ENCODE peak calls at places on chromosomes 16 and 17, in eight cellular contexts. Y is NB4, U is ascending aorta, N is IMR-90, T is omental fat pad, W is fibroblast of mammary gland, O is HCT116, P is body of pancreas. C is an unnamed sample.

GRCh38 chr16:6375471-6376075 is 957.1 kb upstream of the RBFOX1 start:
- DNase-seq in Y (no peak), U (no peak), N (no peak), T (no peak), W (no peak), O (no peak), P (no peak), C (no peak)

GRCh38 chr16:30786936-30787612 is at the start of gene ZNF629:
- DNase-seq in Y (peak), U (peak), N (peak), T (peak), W (peak), O (peak), P (peak), C (peak)

GRCh38 chr17:73293480-73293911 is 18.3 kb downstream of the CDC42EP4 start:
- DNase-seq in Y (peak), U (peak), N (peak), T (no peak), W (peak), O (peak), P (peak), C (peak)

GRCh38 chr17:78159575-78160158 is 8.7 kb upstream of the SYNGR2 start:
- DNase-seq in Y (peak), U (no peak), N (peak), T (no peak), W (peak), O (no peak), P (no peak), C (peak)

GRCh38 chr16:56195151-56195550 is 3.9 kb downstream of the GNAO1 start:
- DNase-seq in Y (no peak), U (no peak), N (no peak), T (no peak), W (no peak), O (no peak), P (no peak), C (peak)

GRCh38 chr17:48068491-48068961 is 20.4 kb downstream of the NFE2L1 start:
- DNase-seq in Y (peak), U (no peak), N (peak), T (no peak), W (peak), O (no peak), P (no peak), C (no peak)

GRCh38 chr17:80345321-80345720 is 69.6 kb upstream of the ENDOV start:
- DNase-seq in Y (no peak), U (no peak), N (no peak), T (no peak), W (no peak), O (no peak), P (no peak), C (no peak)

GRCh38 chr17:79420318-79421243 is 190.3 kb downstream of the RBFOX3 start:
- DNase-seq in Y (peak), U (no peak), N (no peak), T (no peak), W (peak), O (peak), P (no peak), C (peak)

GRCh38 chr16:88700322-88700635 is 5.9 kb downstream of the RNF166 start:
- DNase-seq in Y (no peak), U (no peak), N (no peak), T (no peak), W (no peak), O (no peak), P (no peak), C (no peak)

GRCh38 chr16:57534881-57535658 is 1.3 kb downstream of the CCDC102A start:
- DNase-seq in Y (no peak), U (peak), N (no peak), T (peak), W (no peak), O (no peak), P (peak), C (no peak)

GRCh38 chr17:15431201-15431600 is 36.2 kb downstream of the CDRT4 start:
- DNase-seq in Y (no peak), U (no peak), N (no peak), T (no peak), W (peak), O (no peak), P (no peak), C (no peak)

GRCh38 chr17:81685108-81685507 is 1.3 kb downstream of the HGS start:
- DNase-seq in Y (peak), U (no peak), N (peak), T (no peak), W (peak), O (no peak), P (no peak), C (peak)

GRCh38 chr16:4625617-4626159 is 1.1 kb downstream of the MGRN1 start:
- DNase-seq in Y (no peak), U (no peak), N (no peak), T (no peak), W (no peak), O (no peak), P (peak), C (no peak)

GRCh38 chr17:3683054-3683511 is 12.9 kb downstream of the P2RX5 start:
- DNase-seq in Y (peak), U (no peak), N (no peak), T (no peak), W (peak), O (peak), P (peak), C (peak)

GRCh38 chr17:68805609-68806008 is 149.6 kb downstream of the ABCA8 start:
- DNase-seq in Y (no peak), U (no peak), N (no peak), T (no peak), W (no peak), O (no peak), P (no peak), C (no peak)

GRCh38 chr17:50534222-50534978 is 1.9 kb downstream of the EPN3 start:
- DNase-seq in Y (no peak), U (no peak), N (no peak), T (no peak), W (peak), O (peak), P (peak), C (peak)

GRCh38 chr17:14303343-14304221 is 2.7 kb downstream of the HS3ST3B1 start:
- DNase-seq in Y (no peak), U (no peak), N (no peak), T (no peak), W (no peak), O (no peak), P (no peak), C (no peak)

GRCh38 chr16:85695196-85696128 is 6.7 kb upstream of the GINS2 start:
- DNase-seq in Y (no peak), U (no peak), N (no peak), T (no peak), W (no peak), O (no peak), P (no peak), C (no peak)

GRCh38 chr16:60414617-60415016 is 1621.6 kb downstream of the CDH8 start:
- DNase-seq in Y (no peak), U (no peak), N (no peak), T (no peak), W (no peak), O (no peak), P (no peak), C (no peak)

GRCh38 chr16:68707341-68708152 is 29.5 kb upstream of the CDH1 start:
- DNase-seq in Y (peak), U (no peak), N (no peak), T (no peak), W (no peak), O (peak), P (peak), C (peak)

GRCh38 chr17:61384384-61385090 is 15.1 kb upstream of the TBX2 start:
- DNase-seq in Y (no peak), U (no peak), N (no peak), T (no peak), W (no peak), O (no peak), P (no peak), C (no peak)

GRCh38 chr16:84614075-84614474 is 3.8 kb downstream of the COTL1 start:
- DNase-seq in Y (no peak), U (no peak), N (peak), T (no peak), W (peak), O (no peak), P (no peak), C (no peak)

GRCh38 chr17:67258836-67259468 is 14.0 kb upstream of the HELZ start:
- DNase-seq in Y (peak), U (peak), N (no peak), T (no peak), W (no peak), O (no peak), P (no peak), C (no peak)

GRCh38 chr17:80886641-80887573 is 104.7 kb upstream of the CHMP6 start:
- DNase-seq in Y (no peak), U (no peak), N (no peak), T (no peak), W (no peak), O (no peak), P (no peak), C (no peak)

GRCh38 chr16:24151482-24151939 is 104.6 kb upstream of the CACNG3 start:
- DNase-seq in Y (no peak), U (no peak), N (peak), T (no peak), W (no peak), O (no peak), P (no peak), C (no peak)

GRCh38 chr17:48451489-48451888 is 21.5 kb upstream of the SKAP1 start:
- DNase-seq in Y (no peak), U (no peak), N (no peak), T (no peak), W (no peak), O (no peak), P (no peak), C (no peak)

GRCh38 chr16:15993946-15994665 is 44.7 kb downstream of the ABCC1 start:
- DNase-seq in Y (no peak), U (peak), N (peak), T (no peak), W (peak), O (no peak), P (no peak), C (peak)

GRCh38 chr16:31487720-31488629 is 5.1 kb downstream of the SLC5A2 start:
- DNase-seq in Y (peak), U (no peak), N (peak), T (no peak), W (no peak), O (no peak), P (peak), C (peak)

GRCh38 chr16:46883353-46883689 is 841 bp upstream of the GPT2 start:
- DNase-seq in Y (no peak), U (no peak), N (no peak), T (no peak), W (no peak), O (no peak), P (peak), C (no peak)

GRCh38 chr17:75652934-75653549 is 13.9 kb downstream of the RECQL5 start:
- DNase-seq in Y (peak), U (no peak), N (peak), T (no peak), W (peak), O (no peak), P (peak), C (peak)

GRCh38 chr16:12944300-12944699 is 42.9 kb downstream of the SHISA9 start:
- DNase-seq in Y (no peak), U (no peak), N (no peak), T (no peak), W (no peak), O (no peak), P (no peak), C (no peak)

GRCh38 chr17:2500446-2500845 is 11.2 kb downstream of the METTL16 start:
- DNase-seq in Y (no peak), U (no peak), N (peak), T (no peak), W (no peak), O (no peak), P (no peak), C (no peak)

DNA sequence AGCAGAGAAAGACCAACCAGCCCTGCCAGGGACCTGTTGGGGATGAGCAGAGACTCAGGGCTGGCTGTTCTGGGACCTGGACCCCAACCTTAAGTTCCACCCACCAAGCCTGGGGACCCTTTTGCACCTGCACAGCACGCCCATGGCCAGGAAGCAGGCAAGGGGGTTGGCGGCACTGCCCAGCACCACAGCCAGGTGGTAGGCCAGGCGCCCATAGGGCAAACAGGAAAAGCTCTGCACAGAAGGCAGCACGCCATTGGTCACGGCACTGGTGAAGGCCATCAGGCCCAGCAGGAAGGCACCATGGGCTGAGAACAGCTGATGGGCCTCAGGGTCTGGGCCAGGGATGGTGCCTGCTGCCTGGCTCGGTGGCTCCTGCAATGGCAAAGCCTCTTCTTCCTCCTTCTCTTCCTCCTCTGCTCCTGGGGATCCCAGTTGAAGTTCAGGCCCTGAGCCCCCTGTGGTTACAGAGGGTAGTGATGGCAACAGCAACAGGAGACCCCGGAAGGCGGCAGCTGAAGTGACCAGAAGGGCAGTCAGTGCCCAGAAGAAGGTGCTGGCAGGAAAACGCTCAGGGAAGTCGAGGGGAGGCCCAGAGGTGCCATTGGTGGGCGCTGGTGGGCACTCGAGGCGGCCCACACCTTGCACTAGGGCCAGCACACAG is 1.7 kb downstream of the SLC52A1 start:
- DNase-seq in Y (no peak), U (no peak), N (no peak), T (no peak), W (no peak), O (no peak), P (no peak), C (no peak)
- TF ChIP-seq CTCF in Y (no peak), U (no peak), N (no peak), T (no peak), W (no peak), O (no peak), P (no peak), C (no peak)

DNA sequence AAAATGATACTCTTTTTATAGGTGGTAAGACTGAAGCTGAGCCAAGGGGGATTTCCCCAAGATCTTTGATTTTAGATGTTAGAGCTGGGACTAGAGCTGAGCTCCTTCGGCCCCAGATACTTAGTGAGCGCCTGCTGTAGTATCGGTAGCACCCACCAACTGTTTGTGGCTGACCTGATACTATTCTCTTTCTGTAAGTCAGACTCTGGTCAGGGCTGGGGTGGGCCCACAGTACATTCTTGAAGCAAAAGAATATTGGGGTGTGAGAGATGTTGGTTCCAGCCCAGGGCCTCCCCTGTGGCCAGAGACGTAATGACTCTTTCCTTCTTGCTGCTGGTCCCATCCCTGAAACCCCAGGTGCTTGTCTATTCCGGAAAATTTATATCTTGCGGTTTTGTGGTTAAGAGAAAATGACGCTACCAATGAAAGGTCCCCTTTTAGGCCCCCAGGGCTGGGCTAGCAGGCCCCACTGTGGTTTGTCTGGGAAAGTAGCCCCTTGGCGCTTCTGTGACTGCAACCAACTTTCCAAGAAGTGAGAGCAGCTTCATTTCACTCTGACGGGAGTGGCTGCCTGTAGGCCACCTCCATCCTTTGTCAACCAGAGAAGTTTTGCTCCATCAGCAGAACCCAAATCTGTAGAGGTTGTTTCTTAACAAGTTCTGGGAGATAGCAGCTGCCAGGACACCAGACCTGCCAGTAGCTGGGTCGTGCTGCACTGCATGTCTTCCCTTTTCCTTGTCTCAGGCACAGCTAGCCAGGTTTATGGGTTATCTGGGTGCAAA is 86.4 kb upstream of the LGALS9 start:
- DNase-seq in Y (peak), U (no peak), N (peak), T (no peak), W (no peak), O (no peak), P (no peak), C (peak)
- TF ChIP-seq CTCF in Y (peak), U (no peak), N (no peak), T (no peak), W (no peak), O (no peak), P (no peak), C (no peak)

GRCh38 chr17:6843241-6843890 is 11.8 kb upstream of the TEKT1 start:
- DNase-seq in Y (peak), U (no peak), N (peak), T (no peak), W (peak), O (peak), P (no peak), C (peak)
- TF ChIP-seq CTCF in Y (no peak), U (peak), N (peak), T (no peak), W (peak), O (peak), P (peak), C (peak)

GRCh38 chr16:77916111-77916510 is 106.2 kb upstream of the CLEC3A start:
- DNase-seq in Y (peak), U (no peak), N (no peak), T (no peak), W (no peak), O (no peak), P (no peak), C (no peak)
- TF ChIP-seq CTCF in Y (no peak), U (no peak), N (no peak), T (no peak), W (no peak), O (no peak), P (no peak), C (no peak)

GRCh38 chr16:67525176-67525860 is 3.3 kb upstream of the RIPOR1 start:
- DNase-seq in Y (no peak), U (no peak), N (peak), T (no peak), W (no peak), O (no peak), P (no peak), C (no peak)
- TF ChIP-seq CTCF in Y (no peak), U (no peak), N (peak), T (no peak), W (no peak), O (no peak), P (no peak), C (no peak)

GRCh38 chr16:16994831-16995230 is 475.9 kb downstream of the XYLT1 start:
- DNase-seq in Y (no peak), U (no peak), N (no peak), T (no peak), W (no peak), O (no peak), P (no peak), C (no peak)

GRCh38 chr16:16996830-16997229 is 473.9 kb downstream of the XYLT1 start:
- DNase-seq in Y (no peak), U (no peak), N (no peak), T (no peak), W (no peak), O (no peak), P (no peak), C (no peak)

GRCh38 chr16:17001471-17001870 is 469.3 kb downstream of the XYLT1 start:
- DNase-seq in Y (no peak), U (no peak), N (no peak), T (no peak), W (no peak), O (no peak), P (no peak), C (no peak)

GRCh38 chr16:16992986-16993783 is 477.6 kb downstream of the XYLT1 start:
- DNase-seq in Y (no peak), U (no peak), N (no peak), T (no peak), W (no peak), O (no peak), P (no peak), C (no peak)

DNA sequence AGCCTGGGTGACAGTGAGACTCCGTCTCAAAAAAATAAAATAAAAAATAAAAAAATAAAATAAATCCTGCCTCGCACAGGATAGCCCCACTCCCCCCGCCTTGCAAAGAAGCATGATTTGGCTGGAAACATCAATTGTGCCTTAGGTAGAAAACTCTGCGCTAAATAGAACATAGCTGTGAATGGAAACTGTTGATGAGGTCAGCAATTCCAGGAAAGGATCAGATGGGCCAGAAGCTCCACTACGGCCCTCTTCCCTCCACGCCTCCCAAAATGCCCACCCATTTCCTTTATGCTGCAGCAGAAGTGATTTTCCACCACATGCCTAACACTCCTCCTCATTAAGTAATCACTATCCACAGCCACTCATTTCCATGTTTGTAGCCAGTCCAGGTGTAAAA is 473.4 kb downstream of the XYLT1 start:
- DNase-seq in Y (no peak), U (no peak), N (no peak), T (no peak), W (no peak), O (no peak), P (no peak), C (no peak)
- TF ChIP-seq CTCF in Y (no peak), U (no peak), N (no peak), T (no peak), W (no peak), O (no peak), P (no peak), C (no peak)

DNA sequence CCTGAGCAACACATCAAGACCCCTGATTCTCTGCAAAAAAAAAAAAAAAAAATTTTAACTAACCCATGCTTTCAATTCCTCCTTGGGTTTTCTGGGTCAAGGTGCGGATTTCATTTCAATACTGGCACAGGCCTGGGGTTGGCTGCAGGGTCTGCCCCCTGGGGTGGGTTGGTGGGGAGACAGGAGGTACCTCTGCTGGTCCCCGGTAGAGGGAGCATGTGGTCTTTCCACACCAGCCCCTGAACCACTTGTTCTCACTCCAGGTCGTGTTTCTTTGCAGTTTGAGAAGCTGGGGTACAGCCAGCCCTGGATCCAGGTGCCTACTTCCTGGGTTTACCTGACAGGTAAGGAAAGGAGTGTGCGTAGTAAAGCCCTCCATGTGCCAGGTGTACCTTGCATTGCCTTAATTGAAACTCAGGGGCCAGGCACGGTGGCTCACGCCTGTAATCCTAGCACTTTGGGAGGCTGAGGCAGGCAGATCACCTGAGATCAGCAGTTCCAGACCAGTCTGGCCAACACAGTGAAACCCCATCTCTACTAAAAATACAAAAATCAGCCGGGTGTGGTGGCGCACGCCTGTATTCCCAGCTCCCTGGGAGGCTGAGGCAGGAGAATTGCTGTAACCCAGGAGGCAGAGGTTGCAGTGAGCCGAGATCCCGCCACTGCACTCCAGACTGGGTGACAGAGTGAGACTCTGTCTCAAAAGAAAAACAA is 21.8 kb downstream of the SDR42E2 start:
- DNase-seq in Y (peak), U (no peak), N (no peak), T (no peak), W (no peak), O (no peak), P (no peak), C (no peak)
- TF ChIP-seq CTCF in Y (peak), U (no peak), N (no peak), T (no peak), W (peak), O (peak), P (no peak), C (peak)